ENCODE peak calls at places on chromosomes 6 and 20, in nine cellular contexts. T is left lung, B is breast epithelium, Z is A549, Y is tibial artery, R is psoas muscle, U is MM.1S, H is choroid plexus epithelial cell, V is heart left ventricle. G is an unnamed sample.

GRCh38 chr20:9660236-9660868 is 146.0 kb downstream of the LAMP5 start:
- DNase-seq in V (no peak), Y (no peak), R (no peak), U (peak), T (no peak), H (peak), B (no peak), Z (peak), G (no peak)

GRCh38 chr6:10547809-10548208 is 26.7 kb downstream of the GCNT2 start:
- DNase-seq in T (no peak), B (no peak), Y (no peak), H (no peak), R (no peak), U (no peak), V (no peak), Z (no peak), G (no peak)

GRCh38 chr20:2839732-2840137 is 720 bp downstream of the PCED1A start:
- DNase-seq in R (peak), H (no peak), Y (no peak), V (no peak), T (no peak), B (no peak), Z (no peak), U (no peak), G (no peak)

GRCh38 chr6:163490826-163491577 is 76.5 kb downstream of the QKI start:
- DNase-seq in U (no peak), Z (peak), B (peak), V (peak), Y (peak), H (peak), R (peak), T (no peak), G (no peak)

GRCh38 chr6:77021232-77021631 is 442.1 kb downstream of the HTR1B start:
- DNase-seq in R (no peak), T (no peak), U (no peak), V (no peak), Y (no peak), H (peak), B (no peak), Z (no peak), G (no peak)

GRCh38 chr20:12737900-12738299 is 270.9 kb upstream of the SPTLC3 start:
- DNase-seq in Z (no peak), V (no peak), T (no peak), B (no peak), U (no peak), R (no peak), Y (no peak), H (no peak), G (no peak)

GRCh38 chr6:14910692-14911547 is 334.9 kb upstream of the JARID2 start:
- DNase-seq in T (peak), V (peak), Y (peak), Z (no peak), R (no peak), U (no peak), H (peak), B (no peak), G (peak)

GRCh38 chr20:15359056-15359455 is 1021.6 kb upstream of the FLRT3 start:
- DNase-seq in V (no peak), T (no peak), Z (peak), B (no peak), Y (no peak), R (no peak), H (peak), U (no peak), G (no peak)

GRCh38 chr6:88349511-88349910 is 183.4 kb upstream of the CNR1 start:
- DNase-seq in R (no peak), B (no peak), Y (no peak), T (no peak), H (peak), V (no peak), U (no peak), Z (no peak), G (no peak)

GRCh38 chr6:152673233-152673632 is 24.5 kb upstream of the MYCT1 start:
- DNase-seq in Z (no peak), T (no peak), Y (no peak), B (no peak), U (no peak), R (no peak), V (no peak), H (no peak), G (no peak)

GRCh38 chr6:159044899-159045727 is at the start of gene TAGAP:
- DNase-seq in B (no peak), Z (no peak), H (peak), Y (peak), U (peak), R (peak), T (peak), V (peak), G (peak)

GRCh38 chr6:157548635-157549467 is 167.9 kb downstream of the ZDHHC14 start:
- DNase-seq in B (no peak), R (no peak), U (no peak), Y (no peak), T (no peak), Z (no peak), V (no peak), H (no peak), G (no peak)

GRCh38 chr20:44358776-44359175 is 3.3 kb downstream of the HNF4A start:
- DNase-seq in Y (no peak), H (no peak), R (no peak), B (no peak), T (no peak), V (no peak), U (no peak), Z (no peak), G (no peak)

GRCh38 chr20:50405235-50405914 is 104.8 kb upstream of the PTPN1 start:
- DNase-seq in V (no peak), T (no peak), R (no peak), H (no peak), B (no peak), Z (no peak), Y (no peak), U (no peak), G (no peak)

GRCh38 chr6:5778317-5778857 is 228.3 kb downstream of the NRN1 start:
- DNase-seq in B (no peak), T (no peak), V (no peak), Z (no peak), R (no peak), U (no peak), H (no peak), Y (no peak), G (no peak)

GRCh38 chr20:4067600-4068261 is 52.4 kb upstream of the RNF24 start:
- DNase-seq in B (no peak), T (no peak), H (peak), U (no peak), Z (no peak), V (no peak), Y (peak), R (no peak), G (no peak)

GRCh38 chr6:85756982-85757381 is 114.3 kb upstream of the SYNCRIP start:
- DNase-seq in Z (peak), H (peak), B (no peak), R (no peak), Y (no peak), U (peak), V (no peak), T (no peak), G (no peak)

GRCh38 chr20:25355866-25356265 is 34.8 kb downstream of the ABHD12 start:
- DNase-seq in V (no peak), R (no peak), U (no peak), B (no peak), Y (no peak), T (no peak), H (no peak), Z (no peak), G (no peak)

GRCh38 chr6:160333841-160334240 is 14.3 kb upstream of the SLC22A3 start:
- DNase-seq in T (no peak), Z (no peak), B (no peak), H (no peak), Y (no peak), R (no peak), U (peak), V (no peak), G (no peak)

GRCh38 chr6:151445482-151445881 is 6.4 kb downstream of the RMND1 start:
- DNase-seq in U (no peak), H (peak), V (no peak), R (no peak), Y (no peak), B (no peak), T (no peak), Z (no peak), G (no peak)

GRCh38 chr6:105402090-105402980 is 547 bp downstream of the PREP start:
- DNase-seq in Y (no peak), H (peak), U (peak), Z (peak), R (no peak), B (no peak), T (peak), V (peak), G (no peak)

GRCh38 chr6:5584072-5584471 is 322.8 kb downstream of the FARS2 start:
- DNase-seq in R (no peak), Y (no peak), V (no peak), U (no peak), T (no peak), Z (peak), B (no peak), H (peak), G (no peak)

GRCh38 chr6:146620655-146621054 is 21.9 kb downstream of the ADGB start:
- DNase-seq in Z (no peak), R (no peak), T (no peak), U (no peak), B (no peak), Y (no peak), H (peak), V (no peak), G (no peak)

GRCh38 chr6:44615621-44616020 is 228.1 kb downstream of the CDC5L start:
- DNase-seq in B (no peak), V (no peak), U (no peak), R (no peak), H (no peak), Y (no peak), T (no peak), Z (no peak), G (no peak)

DNA sequence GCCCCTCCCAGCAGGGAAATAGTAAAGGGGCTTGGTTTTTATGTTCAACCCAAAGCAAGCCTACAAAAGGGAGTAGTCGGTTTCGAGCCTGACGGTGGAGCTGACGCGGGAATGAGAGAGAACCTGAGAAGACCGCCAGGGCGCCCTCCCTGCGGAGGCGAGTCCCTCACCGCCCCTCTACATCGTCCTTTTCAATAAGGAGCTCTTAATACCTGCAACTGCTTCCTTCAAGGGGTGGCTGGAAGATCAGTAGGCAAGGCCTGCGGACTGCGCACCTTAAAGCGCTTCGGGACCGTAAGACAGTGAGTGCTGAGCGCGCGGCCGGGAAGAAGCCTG is 709 bp upstream of the ZNF76 start:
- DNase-seq in U (no peak), Z (no peak), R (no peak), T (no peak), Y (no peak), B (no peak), H (peak), V (peak), G (no peak)
- TF ChIP-seq CTCF in U (peak), Z (no peak), R (no peak), T (no peak), Y (no peak), B (no peak), H (peak), V (no peak), G (no peak)

GRCh38 chr6:70241991-70242420 is 60.9 kb downstream of the COL9A1 start:
- DNase-seq in T (peak), H (no peak), Y (no peak), V (no peak), Z (no peak), R (no peak), U (no peak), B (no peak), G (no peak)
- TF ChIP-seq CTCF in T (no peak), H (no peak), Y (no peak), V (no peak), Z (no peak), R (no peak), U (no peak), B (no peak), G (no peak)

GRCh38 chr6:113122060-113122459 is 735.1 kb upstream of the MARCKS start:
- DNase-seq in V (peak), R (no peak), U (no peak), B (no peak), H (peak), Y (no peak), T (no peak), Z (peak), G (no peak)
- TF ChIP-seq CTCF in V (no peak), R (no peak), U (no peak), B (no peak), H (peak), Y (no peak), T (no peak), Z (peak), G (no peak)

GRCh38 chr6:169097336-169098052 is 156.2 kb downstream of the THBS2 start:
- DNase-seq in R (no peak), Z (no peak), Y (no peak), T (no peak), H (peak), B (no peak), V (no peak), U (no peak), G (no peak)

GRCh38 chr6:169095153-169095552 is 158.5 kb downstream of the THBS2 start:
- DNase-seq in Y (no peak), H (no peak), U (no peak), Z (no peak), V (no peak), T (no peak), B (no peak), R (no peak), G (no peak)

GRCh38 chr6:169098136-169098535 is 155.5 kb downstream of the THBS2 start:
- DNase-seq in B (no peak), T (no peak), V (no peak), H (peak), U (no peak), Y (no peak), R (no peak), Z (no peak), G (no peak)

GRCh38 chr6:169093770-169094553 is 159.7 kb downstream of the THBS2 start:
- DNase-seq in H (no peak), T (no peak), V (no peak), Y (no peak), R (no peak), B (no peak), U (no peak), Z (no peak), G (no peak)

DNA sequence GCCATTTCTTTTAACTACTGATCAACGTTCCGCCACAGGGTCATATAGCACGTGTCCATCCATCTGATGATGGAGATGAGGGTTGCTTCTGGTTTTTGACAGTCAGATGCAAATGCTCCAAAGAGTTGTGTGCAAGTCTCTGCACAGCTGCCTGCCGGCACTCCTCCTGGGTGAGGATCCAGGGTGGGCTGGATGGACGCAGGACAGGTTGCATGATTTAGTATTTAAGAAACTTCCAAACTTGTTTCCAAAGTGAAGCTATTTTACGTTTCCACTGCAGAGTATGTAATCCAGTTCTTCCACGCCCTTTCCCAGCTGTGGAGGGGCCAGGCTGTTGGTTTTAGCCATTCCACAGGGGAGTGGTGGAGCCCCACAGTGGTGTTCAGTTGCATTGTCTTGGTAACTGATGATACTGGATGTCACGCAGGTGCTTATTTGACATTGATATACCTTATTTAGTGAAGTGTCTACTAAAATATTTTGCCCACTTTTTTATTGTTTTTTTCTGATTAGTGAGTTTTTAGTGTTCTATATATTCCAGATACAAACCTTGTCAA is 157.2 kb downstream of the THBS2 start:
- DNase-seq in H (peak), Z (no peak), T (no peak), B (no peak), R (no peak), V (no peak), Y (no peak), U (no peak), G (no peak)
- TF ChIP-seq CTCF in H (peak), Z (no peak), T (no peak), B (no peak), R (no peak), V (no peak), Y (no peak), U (no peak), G (no peak)

GRCh38 chr20:38123021-38123587 is 42.0 kb downstream of the TGM2 start:
- DNase-seq in R (peak), Y (no peak), B (no peak), U (no peak), V (no peak), H (peak), Z (peak), T (no peak), G (no peak)

GRCh38 chr20:38127920-38128528 is 37.0 kb downstream of the TGM2 start:
- DNase-seq in Z (no peak), Y (no peak), T (no peak), B (no peak), H (no peak), U (no peak), R (peak), V (no peak), G (no peak)

GRCh38 chr20:38126146-38126912 is 38.7 kb downstream of the TGM2 start:
- DNase-seq in B (no peak), Z (no peak), U (no peak), H (peak), Y (peak), T (peak), R (peak), V (no peak), G (no peak)

GRCh38 chr20:38127011-38127621 is 38.0 kb downstream of the TGM2 start:
- DNase-seq in T (peak), V (no peak), U (no peak), B (no peak), R (peak), Y (peak), H (peak), Z (peak), G (no peak)

GRCh38 chr20:38125157-38126056 is 39.7 kb downstream of the TGM2 start:
- DNase-seq in Z (peak), H (peak), Y (peak), B (peak), R (peak), U (no peak), V (peak), T (no peak), G (peak)
- TF ChIP-seq CTCF in Z (no peak), H (no peak), Y (peak), B (no peak), R (no peak), U (no peak), V (no peak), T (no peak), G (no peak)

GRCh38 chr20:13995841-13996240 is 525 bp downstream of the MACROD2 start:
- DNase-seq in V (peak), Y (peak), B (no peak), T (peak), R (peak), U (no peak), Z (peak), H (no peak), G (no peak)
- TF ChIP-seq CTCF in V (no peak), Y (no peak), B (no peak), T (no peak), R (peak), U (no peak), Z (no peak), H (no peak), G (no peak)

G was measured in activated B cell treated with CpG ODN at 0.5 μM for 24 hours.